ENCODE peak calls at places on chromosomes 1 and 21, in six cellular contexts. O, I, Q, A, Z and K are unnamed samples.

GRCh38 chr1:25874635-25875153 is 814 bp downstream of the PAQR7 start:
- DNase-seq in Q (no peak), Z (no peak), A (no peak), I (no peak), O (no peak), K (no peak)

GRCh38 chr1:17393225-17393624 is 21.2 kb downstream of the PADI6 start:
- DNase-seq in O (no peak), A (no peak), Q (no peak), Z (no peak), I (no peak), K (no peak)

GRCh38 chr1:9316080-9316444 is 23.4 kb downstream of the SPSB1 start:
- DNase-seq in Z (no peak), Q (no peak), A (no peak), O (no peak), I (no peak), K (no peak)

GRCh38 chr21:33373451-33373850 is 29.8 kb upstream of the IFNGR2 start:
- DNase-seq in A (no peak), Z (no peak), I (peak; percentile 10), Q (no peak), O (no peak), K (no peak)

GRCh38 chr1:55867444-55867843 is 652.3 kb upstream of the USP24 start:
- DNase-seq in A (no peak), O (no peak), Q (peak; percentile 28), I (no peak), Z (no peak), K (no peak)

GRCh38 chr1:33005812-33006465 is 30.7 kb downstream of the AK2 start:
- DNase-seq in Z (no peak), A (no peak), I (peak; percentile 50), Q (no peak), O (no peak), K (peak; percentile 52)

GRCh38 chr1:235093013-235093618 is 35.5 kb downstream of the TOMM20 start:
- DNase-seq in A (no peak), Q (peak; percentile 60), I (peak; percentile 66), Z (no peak), O (peak; percentile 72), K (peak; percentile 79)

GRCh38 chr1:100924212-100924611 is 28.3 kb downstream of the SLC30A7 start:
- DNase-seq in Z (no peak), O (no peak), I (peak; percentile 47), A (no peak), Q (peak; percentile 54), K (peak; percentile 22)

DNA sequence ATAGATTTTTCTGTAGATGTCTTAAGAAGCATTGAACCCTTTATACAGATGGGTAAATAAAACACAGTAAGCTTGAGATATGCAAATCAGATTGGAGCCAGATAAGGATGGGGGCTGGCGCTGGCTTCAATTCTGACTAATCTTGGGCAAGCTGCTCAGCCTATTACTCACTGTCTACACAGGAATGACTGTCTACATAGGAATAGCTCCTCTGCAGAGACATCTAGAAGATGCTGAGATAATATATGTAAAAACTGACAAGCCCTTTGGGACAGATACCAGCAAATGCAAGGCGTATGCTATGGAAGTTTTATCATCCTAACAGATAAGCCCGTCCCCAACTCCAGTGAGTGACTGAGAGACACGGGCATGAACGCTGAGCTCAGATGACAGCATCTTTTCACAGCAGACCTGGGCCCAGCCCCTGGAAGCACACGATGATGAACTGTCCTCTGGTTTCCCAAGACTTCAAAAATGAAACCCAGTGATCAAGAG is 1.7 kb downstream of the CLDN14 start:
- DNase-seq in Q (peak; percentile 88), I (peak; percentile 97), A (no peak), O (no peak), Z (peak; percentile 68), K (peak; percentile 93)
- H3K4me3 ChIP-seq in Q (no peak overlapping the region), I (no peak overlapping the region), A (no peak overlapping the region), O (no peak overlapping the region), Z (no peak overlapping the region), K (no peak overlapping the region)

GRCh38 chr21:45356251-45356650 is 48.7 kb upstream of the COL18A1 start:
- DNase-seq in Q (no peak), I (no peak), A (no peak), O (no peak), Z (no peak), K (no peak)
- TF ChIP-seq CTCF in Q (no peak), I (no peak), A (no peak), O (no peak), Z (no peak), K (no peak)

GRCh38 chr1:238485906-238486219 is 595.1 kb upstream of the ZP4 start:
- DNase-seq in I (no peak), Q (no peak), O (no peak), Z (no peak), A (peak; percentile 36), K (peak; percentile 27)
- H3K4me3 ChIP-seq in I (no peak overlapping the region), Q (no peak overlapping the region), O (no peak overlapping the region), Z (peak overlapping the region; percentile 66), A (no peak overlapping the region), K (peak overlapping the region; percentile 51)

GRCh38 chr1:183702087-183702812 is 49.1 kb upstream of the APOBEC4 start:
- DNase-seq in I (no peak), Q (peak; percentile 45), Z (no peak), A (no peak), O (no peak), K (peak; percentile 23)

GRCh38 chr1:183699643-183700160 is 46.6 kb upstream of the APOBEC4 start:
- DNase-seq in O (no peak), Q (peak; percentile 40), I (peak; percentile 37), A (no peak), Z (no peak), K (peak; percentile 22)

GRCh38 chr1:183696981-183697380 is 43.9 kb upstream of the APOBEC4 start:
- DNase-seq in Q (no peak), I (no peak), A (no peak), O (no peak), Z (no peak), K (no peak)

GRCh38 chr1:183697814-183698590 is 44.9 kb upstream of the APOBEC4 start:
- DNase-seq in O (no peak), A (no peak), Z (no peak), I (no peak), Q (no peak), K (no peak)

GRCh38 chr1:183702813-183703198 is 49.7 kb upstream of the APOBEC4 start:
- DNase-seq in Z (no peak), I (no peak), A (no peak), Q (no peak), O (no peak), K (no peak)
- TF ChIP-seq CTCF in Z (no peak), I (no peak), A (no peak), Q (no peak), O (no peak), K (no peak)

GRCh38 chr1:156076609-156077429 is 5.4 kb downstream of the MEX3A start:
- DNase-seq in I (no peak), O (peak; percentile 61), A (peak; percentile 68), Q (no peak), Z (no peak), K (no peak)
- H3K4me3 ChIP-seq in I (peak overlapping the region; percentile 33), O (peak overlapping the region; percentile 54), A (peak overlapping the region; percentile 52), Q (no peak overlapping the region), Z (no peak overlapping the region), K (no peak overlapping the region)

GRCh38 chr1:109924316-109924715 is 13.7 kb downstream of the CSF1 start:
- DNase-seq in A (no peak), Z (no peak), Q (no peak), I (no peak), O (no peak), K (no peak)

GRCh38 chr1:109923946-109924275 is 13.3 kb downstream of the CSF1 start:
- DNase-seq in Q (no peak), A (no peak), O (no peak), I (no peak), Z (no peak), K (no peak)

GRCh38 chr1:109925159-109925990 is 14.7 kb downstream of the CSF1 start:
- DNase-seq in A (no peak), O (no peak), I (no peak), Z (no peak), Q (no peak), K (no peak)

GRCh38 chr1:109922326-109922725 is 11.7 kb downstream of the CSF1 start:
- DNase-seq in Z (no peak), O (no peak), Q (no peak), A (no peak), I (no peak), K (no peak)

DNA sequence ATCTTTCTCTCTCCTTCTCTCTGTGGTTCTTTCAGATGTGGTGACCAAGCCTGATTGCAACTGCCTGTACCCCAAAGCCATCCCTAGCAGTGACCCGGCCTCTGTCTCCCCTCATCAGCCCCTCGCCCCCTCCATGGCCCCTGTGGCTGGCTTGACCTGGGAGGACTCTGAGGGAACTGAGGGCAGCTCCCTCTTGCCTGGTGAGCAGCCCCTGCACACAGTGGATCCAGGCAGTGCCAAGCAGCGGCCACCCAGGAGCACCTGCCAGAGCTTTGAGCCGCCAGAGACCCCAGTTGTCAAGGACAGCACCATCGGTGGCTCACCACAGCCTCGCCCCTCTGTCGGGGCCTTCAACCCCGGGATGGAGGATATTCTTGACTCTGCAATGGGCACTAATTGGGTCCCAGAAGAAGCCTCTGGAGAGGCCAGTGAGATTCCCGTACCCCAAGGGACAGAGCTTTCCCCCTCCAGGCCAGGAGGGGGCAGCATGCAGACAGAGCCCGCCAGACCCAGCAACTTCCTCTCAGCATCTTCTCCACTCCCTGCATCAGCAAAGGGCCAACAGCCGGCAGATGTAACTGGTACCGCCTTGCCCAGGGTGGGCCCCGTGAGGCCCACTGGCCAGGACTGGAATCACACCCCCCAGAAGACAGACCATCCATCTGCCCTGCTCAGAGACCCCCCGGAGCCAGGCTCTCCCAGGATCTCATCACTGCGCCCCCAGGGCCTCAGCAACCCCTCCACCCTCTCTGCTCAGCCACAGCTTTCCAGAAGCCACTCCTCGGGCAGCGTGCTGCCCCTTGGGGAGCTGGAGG is 12.7 kb downstream of the CSF1 start:
- DNase-seq in Z (no peak), Q (no peak), I (no peak), A (no peak), O (no peak), K (no peak)
- TF ChIP-seq CTCF in Z (peak; percentile 21), Q (peak; percentile 37), I (peak; percentile 11), A (no peak), O (peak; percentile 29), K (peak; percentile 37)

GRCh38 chr1:50973255-50973654 is 3.2 kb downstream of the CDKN2C start:
- DNase-seq in O (no peak), A (no peak), Q (no peak), I (no peak), Z (no peak), K (peak; percentile 33)
- H3K4me3 ChIP-seq in O (peak overlapping the region; percentile 87), A (no peak overlapping the region), Q (no peak overlapping the region), I (peak overlapping the region; percentile 83), Z (no peak overlapping the region), K (no peak overlapping the region)

DNA sequence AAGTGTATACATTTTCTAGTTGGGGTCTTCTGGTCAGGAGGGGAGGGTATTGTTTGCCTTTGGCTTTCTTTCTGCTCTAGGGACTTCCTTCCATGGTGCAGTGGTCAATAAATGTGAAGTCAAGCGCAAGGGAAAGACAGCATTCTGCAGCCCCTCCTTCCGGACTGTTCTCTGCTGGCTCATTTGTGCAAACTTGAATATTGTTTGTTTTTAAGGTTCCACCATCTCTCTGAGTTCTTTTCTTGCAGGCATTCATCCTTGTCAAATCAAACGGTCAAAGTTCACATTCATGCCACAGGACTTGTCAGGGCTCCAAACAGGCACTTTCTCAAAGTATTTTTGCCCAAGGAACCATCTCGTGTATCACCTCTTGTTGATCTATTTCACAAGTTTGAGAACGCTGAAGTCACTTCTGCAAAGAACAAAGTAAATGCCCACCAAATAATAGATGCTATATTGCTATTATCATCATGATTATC is 205.6 kb upstream of the KAZN start:
- DNase-seq in O (no peak), Q (no peak), Z (no peak), I (no peak), A (no peak), K (no peak)
- TF ChIP-seq CTCF in O (no peak), Q (no peak), Z (no peak), I (no peak), A (no peak), K (no peak)